ENCODE peak calls at places on chromosome 1, in five cellular contexts. One of them, this sample, is unnamed.

GRCh38 chr1:67118191-67118590 is 16.6 kb downstream of the C1orf141 start:
- DNase-seq in IMR-90: peak; percentile 23
- DNase-seq in K562: no peak
- DNase-seq in GM12878: no peak
- DNase-seq in HepG2: no peak
- DNase-seq in this sample: no peak

GRCh38 chr1:119006406-119007279 is 18.5 kb upstream of the TBX15 start:
- DNase-seq in IMR-90: no peak
- DNase-seq in K562: no peak
- DNase-seq in GM12878: no peak
- DNase-seq in HepG2: no peak
- DNase-seq in this sample: no peak

GRCh38 chr1:94202241-94202640 is 35.1 kb downstream of the ARHGAP29 start:
- DNase-seq in IMR-90: no peak
- DNase-seq in K562: no peak
- DNase-seq in GM12878: no peak
- DNase-seq in HepG2: no peak
- DNase-seq in this sample: no peak

GRCh38 chr1:205593967-205594366 is 37.8 kb downstream of the ELK4 start:
- DNase-seq in IMR-90: no peak
- DNase-seq in K562: no peak
- DNase-seq in GM12878: no peak
- DNase-seq in HepG2: no peak
- DNase-seq in this sample: no peak

GRCh38 chr1:223515416-223515815 is 122.2 kb downstream of the CCDC185 start:
- DNase-seq in IMR-90: no peak
- DNase-seq in K562: no peak
- DNase-seq in GM12878: no peak
- DNase-seq in HepG2: no peak
- DNase-seq in this sample: no peak

GRCh38 chr1:200857804-200858203 is 15.0 kb upstream of the GPR25 start:
- DNase-seq in IMR-90: no peak
- DNase-seq in K562: no peak
- DNase-seq in GM12878: no peak
- DNase-seq in HepG2: no peak
- DNase-seq in this sample: no peak

GRCh38 chr1:231748744-231749143 is 122.2 kb downstream of the DISC1 start:
- DNase-seq in IMR-90: peak; percentile 10
- DNase-seq in K562: no peak
- DNase-seq in GM12878: no peak
- DNase-seq in HepG2: peak; percentile 58
- DNase-seq in this sample: no peak

GRCh38 chr1:5509664-5510452 is 482.4 kb downstream of the NPHP4 start:
- DNase-seq in IMR-90: peak; percentile 15
- DNase-seq in K562: peak; percentile 72
- DNase-seq in GM12878: no peak
- DNase-seq in HepG2: peak; percentile 9
- DNase-seq in this sample: peak; percentile 90

GRCh38 chr1:203204776-203205175 is 18.3 kb upstream of the CHI3L1 start:
- DNase-seq in IMR-90: no peak
- DNase-seq in K562: no peak
- DNase-seq in GM12878: no peak
- DNase-seq in HepG2: no peak
- DNase-seq in this sample: no peak

GRCh38 chr1:195326325-195326724 is 1281.9 kb downstream of the KCNT2 start:
- DNase-seq in IMR-90: no peak
- DNase-seq in K562: no peak
- DNase-seq in GM12878: no peak
- DNase-seq in HepG2: no peak
- DNase-seq in this sample: no peak

GRCh38 chr1:85134583-85135455 is 66.0 kb downstream of the SYDE2 start:
- DNase-seq in IMR-90: peak; percentile 86
- DNase-seq in K562: no peak
- DNase-seq in GM12878: no peak
- DNase-seq in HepG2: peak; percentile 20
- DNase-seq in this sample: no peak

GRCh38 chr1:88920845-88921244 is 29.5 kb upstream of the GTF2B start:
- DNase-seq in IMR-90: no peak
- DNase-seq in K562: no peak
- DNase-seq in GM12878: no peak
- DNase-seq in HepG2: peak; percentile 75
- DNase-seq in this sample: no peak

GRCh38 chr1:170030212-170030611 is 44.3 kb downstream of the KIFAP3 start:
- DNase-seq in IMR-90: no peak
- DNase-seq in K562: no peak
- DNase-seq in GM12878: no peak
- DNase-seq in HepG2: no peak
- DNase-seq in this sample: no peak

GRCh38 chr1:227913446-227913968 is 34.2 kb downstream of the WNT9A start:
- DNase-seq in IMR-90: no peak
- DNase-seq in K562: no peak
- DNase-seq in GM12878: no peak
- DNase-seq in HepG2: no peak
- DNase-seq in this sample: no peak

GRCh38 chr1:92960395-92961130 is 699 bp downstream of the DIPK1A start:
- DNase-seq in IMR-90: peak; percentile 82
- DNase-seq in K562: peak; percentile 72
- DNase-seq in GM12878: peak; percentile 72
- DNase-seq in HepG2: peak; percentile 81
- DNase-seq in this sample: peak; percentile 79

GRCh38 chr1:145979746-145980435 is 15.4 kb downstream of the POLR3GL start:
- DNase-seq in IMR-90: no peak
- DNase-seq in K562: no peak
- DNase-seq in GM12878: peak; percentile 49
- DNase-seq in HepG2: no peak
- DNase-seq in this sample: no peak

GRCh38 chr1:145977016-145977415 is 12.5 kb downstream of the POLR3GL start:
- DNase-seq in IMR-90: no peak
- DNase-seq in K562: no peak
- DNase-seq in GM12878: no peak
- DNase-seq in HepG2: no peak
- DNase-seq in this sample: no peak

GRCh38 chr1:145978860-145979745 is 14.6 kb downstream of the POLR3GL start:
- DNase-seq in IMR-90: peak; percentile 100
- DNase-seq in K562: peak; percentile 99
- DNase-seq in GM12878: peak; percentile 99
- DNase-seq in HepG2: peak; percentile 50
- DNase-seq in this sample: peak; percentile 82

GRCh38 chr1:145978477-145978859 is 14.0 kb downstream of the POLR3GL start:
- DNase-seq in IMR-90: no peak
- DNase-seq in K562: no peak
- DNase-seq in GM12878: no peak
- DNase-seq in HepG2: no peak
- DNase-seq in this sample: no peak

GRCh38 chr1:145977486-145978476 is 13.3 kb downstream of the POLR3GL start:
- DNase-seq in IMR-90: peak; percentile 85
- DNase-seq in K562: peak; percentile 90
- DNase-seq in GM12878: no peak
- DNase-seq in HepG2: peak; percentile 78
- DNase-seq in this sample: peak; percentile 82
- H3K4me3 ChIP-seq in IMR-90: no peak overlapping the region
- H3K4me3 ChIP-seq in K562: no peak overlapping the region
- H3K4me3 ChIP-seq in GM12878: no peak overlapping the region
- H3K4me3 ChIP-seq in HepG2: no peak overlapping the region
- H3K4me3 ChIP-seq in this sample: no peak overlapping the region

DNA sequence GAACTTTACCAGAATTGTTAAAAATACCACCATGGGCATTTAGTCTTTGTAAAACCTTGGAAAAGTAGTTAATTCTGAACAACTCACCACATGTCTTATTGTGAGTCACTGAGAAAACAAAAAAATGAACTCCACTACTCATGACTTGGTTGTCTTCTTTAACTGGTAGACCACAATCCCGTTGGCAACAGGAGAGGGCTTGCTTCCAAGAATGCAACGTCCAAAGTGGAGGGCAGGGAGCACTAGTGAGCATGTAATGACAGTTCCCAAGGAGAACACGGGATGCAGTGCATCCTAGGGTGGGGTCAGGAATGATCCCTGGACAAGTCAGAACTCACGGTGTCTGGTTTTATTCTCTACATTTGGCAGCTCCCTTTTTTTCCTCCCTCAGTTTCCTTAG is 15.2 kb upstream of the HMCN1 start:
- DNase-seq in IMR-90: peak; percentile 92
- DNase-seq in K562: no peak
- DNase-seq in GM12878: no peak
- DNase-seq in HepG2: no peak
- DNase-seq in this sample: no peak
- TF ChIP-seq MXI1 in IMR-90: no peak
- TF ChIP-seq MXI1 in K562: no peak
- TF ChIP-seq MXI1 in GM12878: no peak
- TF ChIP-seq MXI1 in HepG2: no peak
- TF ChIP-seq MXI1 in this sample: no peak

GRCh38 chr1:154218545-154218944 is 2.2 kb upstream of the UBAP2L start:
- DNase-seq in IMR-90: no peak
- DNase-seq in K562: no peak
- DNase-seq in GM12878: no peak
- DNase-seq in HepG2: no peak
- DNase-seq in this sample: no peak
- H3K4me3 ChIP-seq in IMR-90: no peak overlapping the region
- H3K4me3 ChIP-seq in K562: peak overlapping the region; percentile 76
- H3K4me3 ChIP-seq in GM12878: peak overlapping the region; percentile 83
- H3K4me3 ChIP-seq in HepG2: peak overlapping the region; percentile 99
- H3K4me3 ChIP-seq in this sample: no peak overlapping the region

GRCh38 chr1:229842302-229843255 is 216.5 kb downstream of the URB2 start:
- DNase-seq in IMR-90: no peak
- DNase-seq in K562: no peak
- DNase-seq in GM12878: no peak
- DNase-seq in HepG2: no peak
- DNase-seq in this sample: no peak

GRCh38 chr1:229841230-229841629 is 215.2 kb downstream of the URB2 start:
- DNase-seq in IMR-90: no peak
- DNase-seq in K562: no peak
- DNase-seq in GM12878: peak; percentile 48
- DNase-seq in HepG2: no peak
- DNase-seq in this sample: no peak

GRCh38 chr1:229836324-229836723 is 210.3 kb downstream of the URB2 start:
- DNase-seq in IMR-90: no peak
- DNase-seq in K562: peak; percentile 26
- DNase-seq in GM12878: no peak
- DNase-seq in HepG2: no peak
- DNase-seq in this sample: no peak

GRCh38 chr1:229843627-229844238 is 217.7 kb downstream of the URB2 start:
- DNase-seq in IMR-90: no peak
- DNase-seq in K562: peak; percentile 58
- DNase-seq in GM12878: no peak
- DNase-seq in HepG2: peak; percentile 3
- DNase-seq in this sample: no peak

DNA sequence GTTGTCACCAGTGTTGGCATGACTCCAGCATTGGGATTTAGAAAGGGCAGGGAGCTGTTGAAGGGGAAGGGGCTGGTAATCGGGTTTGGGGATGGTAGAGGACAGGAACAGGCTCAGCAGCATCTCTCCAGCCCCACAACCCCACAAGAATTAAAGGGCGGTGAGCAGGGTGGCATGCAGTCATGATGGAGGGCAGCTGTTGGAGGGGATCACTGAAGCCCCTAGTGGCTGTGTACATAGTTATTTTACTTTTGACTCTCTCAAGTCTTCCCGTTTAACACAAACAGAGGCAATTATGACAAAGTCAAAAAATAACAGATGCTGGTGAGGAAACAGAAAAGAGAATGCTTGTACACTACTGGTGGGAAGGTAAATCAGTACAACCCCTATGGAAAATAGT is 213.8 kb downstream of the URB2 start:
- DNase-seq in IMR-90: no peak
- DNase-seq in K562: no peak
- DNase-seq in GM12878: no peak
- DNase-seq in HepG2: no peak
- DNase-seq in this sample: no peak
- TF ChIP-seq MXI1 in IMR-90: no peak
- TF ChIP-seq MXI1 in K562: no peak
- TF ChIP-seq MXI1 in GM12878: no peak
- TF ChIP-seq MXI1 in HepG2: no peak
- TF ChIP-seq MXI1 in this sample: no peak

DNA sequence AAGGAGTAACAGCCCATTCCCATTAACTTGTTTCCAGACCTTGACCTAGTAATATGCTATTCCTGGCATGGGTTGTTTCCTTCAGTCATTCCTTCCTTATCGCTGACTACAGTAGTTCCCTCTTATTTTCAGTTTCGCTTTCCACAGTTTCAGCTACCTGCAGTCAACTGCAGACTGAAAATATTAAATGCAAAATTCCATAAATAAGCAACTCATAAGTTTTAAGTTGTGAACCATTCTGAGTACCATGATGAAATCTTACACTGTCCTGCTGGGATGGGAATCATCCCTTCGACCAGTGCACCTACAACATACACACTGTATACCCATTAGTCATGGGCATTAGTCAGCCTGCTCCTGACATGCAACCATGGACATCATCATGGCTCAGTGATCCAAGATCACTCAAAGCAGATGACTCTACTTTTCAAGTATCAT is 66.7 kb downstream of the CCDC30 start:
- DNase-seq in IMR-90: peak; percentile 72
- DNase-seq in K562: no peak
- DNase-seq in GM12878: no peak
- DNase-seq in HepG2: no peak
- DNase-seq in this sample: no peak
- H3K4me3 ChIP-seq in IMR-90: no peak overlapping the region
- H3K4me3 ChIP-seq in K562: no peak overlapping the region
- H3K4me3 ChIP-seq in GM12878: peak overlapping the region; percentile 3
- H3K4me3 ChIP-seq in HepG2: peak overlapping the region; percentile 7
- H3K4me3 ChIP-seq in this sample: no peak overlapping the region

DNA sequence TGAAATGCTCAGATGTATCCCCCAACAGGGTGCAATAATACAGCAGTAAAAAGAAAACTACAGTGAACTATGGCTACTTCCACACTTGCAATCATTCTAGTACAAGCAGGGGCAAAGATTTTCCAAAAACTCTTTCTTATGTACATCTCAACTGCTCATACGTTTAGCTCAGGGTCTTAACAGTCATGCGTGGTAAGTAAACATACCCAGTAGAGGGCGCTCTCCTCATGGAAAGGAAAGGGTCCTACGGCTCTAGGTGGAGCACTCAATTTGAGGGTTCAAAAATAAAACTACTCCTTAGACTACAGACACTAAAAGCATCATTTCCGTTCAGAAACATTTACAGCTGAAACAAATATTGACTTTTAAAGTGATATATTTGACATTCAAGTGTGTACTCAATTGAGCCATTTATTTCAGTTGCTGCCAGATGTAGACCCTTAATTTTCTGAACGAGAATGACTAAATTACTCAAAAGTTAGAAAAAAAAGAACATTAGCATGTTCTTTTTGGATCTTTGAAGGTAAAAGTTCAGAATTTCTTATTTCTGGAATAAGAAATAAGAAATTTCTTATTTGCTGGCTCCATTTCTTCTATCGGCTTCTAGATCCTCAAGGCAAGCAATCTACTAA is 143.4 kb downstream of the KCTD3 start:
- DNase-seq in IMR-90: peak; percentile 69
- DNase-seq in K562: peak; percentile 70
- DNase-seq in GM12878: no peak
- DNase-seq in HepG2: peak; percentile 59
- DNase-seq in this sample: peak; percentile 38
- TF ChIP-seq MXI1 in IMR-90: no peak
- TF ChIP-seq MXI1 in K562: no peak
- TF ChIP-seq MXI1 in GM12878: no peak
- TF ChIP-seq MXI1 in HepG2: no peak
- TF ChIP-seq MXI1 in this sample: no peak

This sample was measured in SK-N-SH.